ENCODE peak calls at places on chromosomes 11 and 22, in four cellular contexts. One of them, this sample, is unnamed.

GRCh38 chr11:15624701-15625100 is 510.0 kb downstream of the INSC start:
- DNase-seq in body of pancreas: no peak
- DNase-seq in neural progenitor cell: no peak
- DNase-seq in tibial artery: no peak
- DNase-seq in this sample: no peak

GRCh38 chr22:47193606-47194316 is 431.3 kb downstream of the TBC1D22A start:
- DNase-seq in body of pancreas: peak
- DNase-seq in neural progenitor cell: no peak
- DNase-seq in tibial artery: peak
- DNase-seq in this sample: no peak

GRCh38 chr22:47340851-47341436 is 578.5 kb downstream of the TBC1D22A start:
- DNase-seq in body of pancreas: no peak
- DNase-seq in neural progenitor cell: no peak
- DNase-seq in tibial artery: no peak
- DNase-seq in this sample: peak

GRCh38 chr11:74672956-74673895 is 58.0 kb downstream of the CHRDL2 start:
- DNase-seq in body of pancreas: peak
- DNase-seq in neural progenitor cell: no peak
- DNase-seq in tibial artery: peak
- DNase-seq in this sample: peak

GRCh38 chr11:82969811-82970210 is 68.3 kb downstream of the DDIAS start:
- DNase-seq in body of pancreas: no peak
- DNase-seq in neural progenitor cell: no peak
- DNase-seq in tibial artery: no peak
- DNase-seq in this sample: no peak

GRCh38 chr11:44628730-44629361 is 63.4 kb downstream of the CD82 start:
- DNase-seq in body of pancreas: no peak
- DNase-seq in neural progenitor cell: no peak
- DNase-seq in tibial artery: no peak
- DNase-seq in this sample: peak

GRCh38 chr22:39278040-39278439 is 33.3 kb upstream of the PDGFB start:
- DNase-seq in body of pancreas: no peak
- DNase-seq in neural progenitor cell: no peak
- DNase-seq in tibial artery: no peak
- DNase-seq in this sample: no peak

GRCh38 chr11:26976389-26976788 is 17.5 kb upstream of the FIBIN start:
- DNase-seq in body of pancreas: no peak
- DNase-seq in neural progenitor cell: no peak
- DNase-seq in tibial artery: no peak
- DNase-seq in this sample: no peak

GRCh38 chr22:27212617-27213177 is 555.3 kb downstream of the MIAT start:
- DNase-seq in body of pancreas: peak
- DNase-seq in neural progenitor cell: peak
- DNase-seq in tibial artery: peak
- DNase-seq in this sample: peak

GRCh38 chr11:14445542-14446530 is 53.8 kb downstream of the COPB1 start:
- DNase-seq in body of pancreas: no peak
- DNase-seq in neural progenitor cell: no peak
- DNase-seq in tibial artery: no peak
- DNase-seq in this sample: no peak

GRCh38 chr11:60924906-60925684 is 835 bp downstream of the TMEM132A start:
- DNase-seq in body of pancreas: no peak
- DNase-seq in neural progenitor cell: peak
- DNase-seq in tibial artery: no peak
- DNase-seq in this sample: no peak

GRCh38 chr11:7523416-7524210 is 9.8 kb downstream of the PPFIBP2 start:
- DNase-seq in body of pancreas: no peak
- DNase-seq in neural progenitor cell: no peak
- DNase-seq in tibial artery: no peak
- DNase-seq in this sample: peak

GRCh38 chr11:59173080-59173963 is 1.4 kb downstream of the DTX4 start:
- DNase-seq in body of pancreas: peak
- DNase-seq in neural progenitor cell: peak
- DNase-seq in tibial artery: no peak
- DNase-seq in this sample: peak

GRCh38 chr22:42976534-42976933 is 38.4 kb downstream of the PACSIN2 start:
- DNase-seq in body of pancreas: no peak
- DNase-seq in neural progenitor cell: no peak
- DNase-seq in tibial artery: no peak
- DNase-seq in this sample: no peak

GRCh38 chr11:117281869-117282268 is 9.3 kb upstream of the BACE1-AS start:
- DNase-seq in body of pancreas: no peak
- DNase-seq in neural progenitor cell: no peak
- DNase-seq in tibial artery: no peak
- DNase-seq in this sample: no peak

GRCh38 chr11:7538023-7538422 is 24.2 kb downstream of the PPFIBP2 start:
- DNase-seq in body of pancreas: no peak
- DNase-seq in neural progenitor cell: no peak
- DNase-seq in tibial artery: peak
- DNase-seq in this sample: peak

GRCh38 chr22:50186789-50187523 is 1.2 kb downstream of the TRABD start:
- DNase-seq in body of pancreas: peak
- DNase-seq in neural progenitor cell: peak
- DNase-seq in tibial artery: no peak
- DNase-seq in this sample: no peak

GRCh38 chr22:37340331-37341262 is 58.3 kb downstream of the CYTH4 start:
- DNase-seq in body of pancreas: no peak
- DNase-seq in neural progenitor cell: peak
- DNase-seq in tibial artery: no peak
- DNase-seq in this sample: no peak

GRCh38 chr22:37806409-37807338 is 1.1 kb upstream of the GCAT start:
- DNase-seq in body of pancreas: peak
- DNase-seq in neural progenitor cell: peak
- DNase-seq in tibial artery: no peak
- DNase-seq in this sample: no peak

GRCh38 chr11:93484716-93485115 is 58.5 kb downstream of the SMCO4 start:
- DNase-seq in body of pancreas: no peak
- DNase-seq in neural progenitor cell: no peak
- DNase-seq in tibial artery: no peak
- DNase-seq in this sample: no peak

GRCh38 chr11:19978668-19979518 is 181.4 kb downstream of the DBX1 start:
- DNase-seq in body of pancreas: peak
- DNase-seq in neural progenitor cell: no peak
- DNase-seq in tibial artery: no peak
- DNase-seq in this sample: no peak

GRCh38 chr11:85737738-85738137 is 51.7 kb upstream of the CCDC89 start:
- DNase-seq in body of pancreas: no peak
- DNase-seq in neural progenitor cell: no peak
- DNase-seq in tibial artery: no peak
- DNase-seq in this sample: no peak

GRCh38 chr22:21942939-21943338 is 9.7 kb downstream of the PPM1F start:
- DNase-seq in body of pancreas: no peak
- DNase-seq in neural progenitor cell: no peak
- DNase-seq in tibial artery: no peak
- DNase-seq in this sample: no peak

GRCh38 chr22:46963672-46964545 is 201.5 kb downstream of the TBC1D22A start:
- DNase-seq in body of pancreas: no peak
- DNase-seq in neural progenitor cell: no peak
- DNase-seq in tibial artery: no peak
- DNase-seq in this sample: peak

GRCh38 chr11:45798793-45799441 is 6.0 kb upstream of the SLC35C1 start:
- DNase-seq in body of pancreas: peak
- DNase-seq in neural progenitor cell: no peak
- DNase-seq in tibial artery: no peak
- DNase-seq in this sample: no peak

GRCh38 chr22:19975707-19976035 is 34.1 kb upstream of the TXNRD2 start:
- DNase-seq in body of pancreas: no peak
- DNase-seq in neural progenitor cell: no peak
- DNase-seq in tibial artery: no peak
- DNase-seq in this sample: no peak

GRCh38 chr11:134471341-134472187 is 59.5 kb upstream of the B3GAT1 start:
- DNase-seq in body of pancreas: no peak
- DNase-seq in neural progenitor cell: no peak
- DNase-seq in tibial artery: no peak
- DNase-seq in this sample: peak

GRCh38 chr11:9901931-9902330 is 238.1 kb downstream of the SWAP70 start:
- DNase-seq in body of pancreas: no peak
- DNase-seq in neural progenitor cell: no peak
- DNase-seq in tibial artery: no peak
- DNase-seq in this sample: no peak

GRCh38 chr11:107999759-108000455 is 8.8 kb upstream of the CUL5 start:
- DNase-seq in body of pancreas: no peak
- DNase-seq in neural progenitor cell: peak
- DNase-seq in tibial artery: no peak
- DNase-seq in this sample: no peak

GRCh38 chr11:63023851-63024648 is 8.4 kb upstream of the SLC22A8 start:
- DNase-seq in body of pancreas: peak
- DNase-seq in neural progenitor cell: peak
- DNase-seq in tibial artery: peak
- DNase-seq in this sample: peak

GRCh38 chr11:259374-259773 is 18.8 kb upstream of the NLRP6 start:
- DNase-seq in body of pancreas: no peak
- DNase-seq in neural progenitor cell: no peak
- DNase-seq in tibial artery: no peak
- DNase-seq in this sample: no peak

GRCh38 chr11:86676010-86676409 is 3.6 kb upstream of the ME3 start:
- DNase-seq in body of pancreas: no peak
- DNase-seq in neural progenitor cell: no peak
- DNase-seq in tibial artery: no peak
- DNase-seq in this sample: no peak

DNA sequence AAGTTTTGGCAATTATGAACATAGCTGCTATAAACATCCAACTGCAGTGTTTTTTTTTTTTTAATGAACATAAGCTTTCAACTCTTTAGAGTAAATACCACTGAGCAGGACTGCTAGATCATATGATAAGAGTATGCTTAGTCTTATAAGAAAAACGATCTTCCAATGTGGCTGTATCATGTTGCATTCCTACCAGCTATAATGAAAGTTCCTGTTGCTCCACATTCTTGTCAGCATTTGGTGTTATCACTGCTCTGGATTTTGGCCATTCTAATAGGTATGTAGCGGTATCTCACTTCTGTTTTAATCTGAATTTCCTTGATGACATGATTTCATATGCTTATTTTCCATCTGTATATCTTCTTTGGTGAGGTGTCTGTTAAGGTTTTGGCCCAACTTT is 50.4 kb downstream of the PDGFD start:
- DNase-seq in body of pancreas: no peak
- DNase-seq in neural progenitor cell: no peak
- DNase-seq in tibial artery: no peak
- DNase-seq in this sample: no peak
- TF ChIP-seq CTCF in body of pancreas: no peak
- TF ChIP-seq CTCF in neural progenitor cell: no peak
- TF ChIP-seq CTCF in tibial artery: no peak
- TF ChIP-seq CTCF in this sample: no peak

GRCh38 chr22:31825513-31825912 is 71.7 kb downstream of the DEPDC5 start:
- DNase-seq in body of pancreas: no peak
- DNase-seq in neural progenitor cell: no peak
- DNase-seq in tibial artery: no peak
- DNase-seq in this sample: no peak
- TF ChIP-seq CTCF in body of pancreas: no peak
- TF ChIP-seq CTCF in neural progenitor cell: no peak
- TF ChIP-seq CTCF in tibial artery: no peak
- TF ChIP-seq CTCF in this sample: no peak

DNA sequence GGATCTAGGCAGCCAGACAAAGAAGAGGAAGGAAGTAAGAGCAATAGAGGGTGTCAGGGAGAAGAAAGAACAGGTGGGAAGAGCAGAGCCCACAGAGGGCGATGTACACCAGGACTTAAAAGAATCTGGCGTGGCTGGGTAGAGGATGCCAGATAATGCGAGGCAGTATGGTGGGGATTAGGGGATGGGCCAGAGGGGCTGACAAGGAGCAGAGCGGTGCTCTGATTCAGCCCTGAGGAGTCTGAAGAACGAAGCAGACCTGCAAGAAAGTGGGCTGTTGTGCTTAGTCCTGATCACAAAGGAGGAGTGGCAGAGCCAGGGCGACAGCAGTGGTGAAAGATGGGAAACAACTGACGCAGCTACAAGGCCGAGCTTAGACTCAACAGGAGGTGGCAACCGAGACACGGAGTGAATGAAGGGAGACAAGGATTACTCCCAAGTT is 163.7 kb downstream of the LARGE1 start:
- DNase-seq in body of pancreas: no peak
- DNase-seq in neural progenitor cell: peak
- DNase-seq in tibial artery: no peak
- DNase-seq in this sample: no peak
- TF ChIP-seq CTCF in body of pancreas: no peak
- TF ChIP-seq CTCF in neural progenitor cell: peak
- TF ChIP-seq CTCF in tibial artery: no peak
- TF ChIP-seq CTCF in this sample: no peak

GRCh38 chr11:65454311-65454695 is 31.7 kb downstream of the NEAT1 start:
- DNase-seq in body of pancreas: no peak
- DNase-seq in neural progenitor cell: no peak
- DNase-seq in tibial artery: no peak
- DNase-seq in this sample: peak

GRCh38 chr11:65452806-65453490 is 30.4 kb downstream of the NEAT1 start:
- DNase-seq in body of pancreas: no peak
- DNase-seq in neural progenitor cell: no peak
- DNase-seq in tibial artery: peak
- DNase-seq in this sample: peak

GRCh38 chr11:65456418-65456817 is 33.8 kb downstream of the NEAT1 start:
- DNase-seq in body of pancreas: no peak
- DNase-seq in neural progenitor cell: no peak
- DNase-seq in tibial artery: no peak
- DNase-seq in this sample: no peak

GRCh38 chr11:65459552-65459951 is 37.0 kb downstream of the NEAT1 start:
- DNase-seq in body of pancreas: no peak
- DNase-seq in neural progenitor cell: peak
- DNase-seq in tibial artery: no peak
- DNase-seq in this sample: no peak

DNA sequence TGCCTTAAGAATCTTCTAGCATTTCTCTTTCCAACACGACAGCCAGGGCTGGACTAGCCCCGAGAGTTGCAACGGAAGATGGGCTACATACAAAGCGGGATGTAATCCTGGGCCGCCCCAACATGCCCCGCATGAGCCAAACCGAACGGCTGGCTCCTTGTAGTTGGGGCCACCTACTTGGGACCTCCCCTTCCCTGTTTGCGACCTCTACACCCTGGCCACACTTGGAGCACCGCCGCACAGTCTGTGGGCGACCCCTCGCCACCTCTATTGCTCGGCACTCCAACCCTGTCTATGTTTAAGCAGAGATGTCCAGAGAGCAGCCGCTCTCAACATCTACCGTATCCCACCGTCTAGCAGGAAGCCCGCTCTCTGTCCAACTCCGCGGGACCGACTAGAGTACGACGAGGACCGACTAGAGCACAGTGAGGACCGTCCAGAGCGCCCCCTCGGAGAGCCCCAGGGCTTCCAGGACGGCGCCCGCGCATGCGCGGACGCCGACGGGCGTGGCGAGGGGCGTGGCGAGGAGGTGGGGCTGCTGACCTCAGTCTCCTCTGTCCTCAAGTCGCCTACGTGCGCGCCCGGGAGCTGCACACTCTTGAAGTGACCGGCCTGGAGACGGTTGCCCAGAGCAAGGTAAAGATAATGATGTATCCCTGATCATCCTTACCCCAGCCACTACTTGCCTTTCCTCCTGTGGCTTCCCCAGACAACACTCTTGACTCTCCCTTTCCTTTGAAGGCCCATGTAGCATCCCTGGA is 32.3 kb downstream of the NEAT1 start:
- DNase-seq in body of pancreas: peak
- DNase-seq in neural progenitor cell: peak
- DNase-seq in tibial artery: peak
- DNase-seq in this sample: peak
- TF ChIP-seq CTCF in body of pancreas: no peak
- TF ChIP-seq CTCF in neural progenitor cell: peak
- TF ChIP-seq CTCF in tibial artery: no peak
- TF ChIP-seq CTCF in this sample: no peak

GRCh38 chr11:21514298-21514697 is 678.6 kb upstream of the ANO5 start:
- DNase-seq in body of pancreas: peak
- DNase-seq in neural progenitor cell: peak
- DNase-seq in tibial artery: no peak
- DNase-seq in this sample: no peak

GRCh38 chr11:21511835-21512440 is 680.9 kb upstream of the ANO5 start:
- DNase-seq in body of pancreas: peak
- DNase-seq in neural progenitor cell: peak
- DNase-seq in tibial artery: no peak
- DNase-seq in this sample: peak
- TF ChIP-seq CTCF in body of pancreas: peak
- TF ChIP-seq CTCF in neural progenitor cell: peak
- TF ChIP-seq CTCF in tibial artery: no peak
- TF ChIP-seq CTCF in this sample: no peak